ENCODE peak calls at places on chromosomes 13 and 19, in nine cellular contexts. Y, P, V, C, S, W, M, J and F are unnamed samples.

GRCh38 chr13:60591348-60591747 is 194.3 kb downstream of the TDRD3 start:
- DNase-seq in Y (no peak), P (peak; percentile 62), V (no peak), C (no peak), S (no peak), W (no peak), M (no peak), J (no peak), F (no peak)

GRCh38 chr13:111559612-111560423 is 239.4 kb downstream of the TEX29 start:
- DNase-seq in Y (no peak), P (no peak), V (no peak), C (no peak), S (no peak), W (no peak), M (no peak), J (no peak), F (no peak)

GRCh38 chr19:35044317-35045117 is 3.0 kb downstream of the HPN start:
- DNase-seq in Y (peak; percentile 69), P (peak; percentile 62), V (no peak), C (peak; percentile 49), S (peak; percentile 63), W (peak; percentile 73), M (peak; percentile 68), J (peak; percentile 69), F (peak; percentile 60)

GRCh38 chr13:59356607-59357006 is 807.1 kb downstream of the DIAPH3 start:
- DNase-seq in Y (peak; percentile 38), P (no peak), V (no peak), C (no peak), S (peak; percentile 89), W (no peak), M (no peak), J (peak; percentile 42), F (no peak)

GRCh38 chr13:92097337-92097903 is 699.0 kb downstream of the GPC5 start:
- DNase-seq in Y (no peak), P (no peak), V (no peak), C (no peak), S (no peak), W (no peak), M (no peak), J (no peak), F (no peak)

GRCh38 chr13:36736119-36736726 is 62.4 kb downstream of the SERTM1 start:
- DNase-seq in Y (peak; percentile 52), P (peak; percentile 48), V (no peak), C (peak; percentile 16), S (no peak), W (peak; percentile 74), M (peak; percentile 45), J (no peak), F (peak; percentile 74)

GRCh38 chr13:46181799-46182490 is at the start of gene LCP1:
- DNase-seq in Y (peak; percentile 42), P (peak; percentile 83), V (peak; percentile 87), C (no peak), S (no peak), W (peak; percentile 16), M (peak; percentile 34), J (no peak), F (no peak)

GRCh38 chr13:109626386-109627171 is 159.8 kb downstream of the IRS2 start:
- DNase-seq in Y (no peak), P (no peak), V (no peak), C (no peak), S (no peak), W (no peak), M (no peak), J (no peak), F (peak; percentile 10)

GRCh38 chr13:77448689-77449088 is 86.8 kb upstream of the SCEL start:
- DNase-seq in Y (no peak), P (no peak), V (no peak), C (no peak), S (no peak), W (peak; percentile 40), M (no peak), J (no peak), F (no peak)

DNA sequence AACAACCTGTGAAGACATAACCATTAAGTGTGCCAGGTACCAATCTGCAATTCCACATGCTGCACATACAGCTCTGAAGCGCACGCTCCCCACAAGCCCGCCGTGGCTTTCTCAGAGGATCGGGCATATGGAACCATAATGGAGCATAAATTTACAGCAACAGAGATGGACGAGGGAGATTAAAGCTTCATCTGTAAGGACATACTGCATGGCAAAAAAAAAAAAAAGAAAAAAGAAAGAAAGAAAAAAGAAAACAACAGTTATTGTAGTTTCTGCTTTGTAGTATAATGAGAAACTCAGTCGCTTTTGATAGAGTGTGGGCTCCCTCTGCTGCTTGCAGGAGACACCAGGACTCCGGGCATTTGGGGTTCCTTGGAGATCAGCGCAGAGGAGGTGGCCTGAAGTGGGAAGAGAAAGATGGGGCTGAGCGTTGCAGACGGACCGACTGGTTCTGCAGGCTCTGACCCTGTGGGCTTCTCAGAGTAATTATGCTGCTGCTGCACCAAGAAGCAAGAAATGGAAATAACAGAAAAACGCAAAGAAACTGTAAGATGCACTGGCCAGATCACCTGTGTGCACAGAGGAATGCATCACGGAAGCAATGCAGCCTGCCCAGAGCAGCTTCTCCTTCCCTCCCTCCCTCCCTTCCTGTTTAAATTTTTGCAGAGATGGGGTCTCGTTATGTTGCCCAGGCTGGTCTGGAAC is 10.8 kb upstream of the PDCD5 start:
- DNase-seq in Y (peak; percentile 37), P (peak; percentile 68), V (peak; percentile 56), C (no peak), S (no peak), W (peak; percentile 85), M (peak; percentile 48), J (peak; percentile 51), F (peak; percentile 81)
- TF ChIP-seq CTCF in Y (peak; percentile 41), P (peak; percentile 88), V (peak; percentile 85), C (peak; percentile 18), S (peak; percentile 72), W (peak; percentile 93), M (no peak), J (peak; percentile 20), F (peak; percentile 87)

GRCh38 chr19:50352242-50352641 is 13.2 kb downstream of the NAPSA start:
- DNase-seq in Y (no peak), P (no peak), V (no peak), C (no peak), S (no peak), W (no peak), M (no peak), J (no peak), F (no peak)
- H3K27ac ChIP-seq in Y (no peak overlapping the region), P (no peak overlapping the region), V (no peak overlapping the region), C (no peak overlapping the region), S (no peak overlapping the region), W (no peak overlapping the region), M (no peak overlapping the region), J (no peak overlapping the region), F (no peak overlapping the region)

DNA sequence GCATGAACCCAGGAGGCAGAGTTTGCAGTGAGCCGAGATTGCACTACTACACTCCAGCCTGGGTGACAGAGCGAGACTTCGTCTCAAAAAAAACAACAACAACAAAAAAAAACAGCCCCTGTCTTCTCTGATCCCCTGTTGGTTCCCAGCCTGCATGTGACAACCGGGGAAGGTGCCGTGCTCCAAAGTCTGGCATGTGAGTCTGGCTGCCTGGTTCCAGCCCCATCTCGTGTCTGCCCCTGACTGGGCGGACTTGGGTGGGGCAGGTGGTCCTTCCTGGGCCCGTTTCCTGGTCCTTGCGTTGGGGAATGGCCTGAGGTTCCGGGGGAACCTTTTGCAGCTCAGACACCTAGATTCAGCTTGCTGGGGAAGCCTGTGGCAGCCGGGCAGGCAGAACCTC is 50.5 kb downstream of the DNM2 start:
- DNase-seq in Y (no peak), P (no peak), V (no peak), C (no peak), S (no peak), W (no peak), M (no peak), J (no peak), F (no peak)
- H3K4me1 ChIP-seq in Y (peaks cover 30% of the 10 kb centered on the region), P (peaks cover 9% of the 10 kb centered on the region), V (peaks cover 25% of the 10 kb centered on the region), C (peaks cover 34% of the 10 kb centered on the region), S (peaks cover 76% of the 10 kb centered on the region), W (no peaks in the 10 kb centered on the region), M (peaks cover 77% of the 10 kb centered on the region), J (peaks cover 26% of the 10 kb centered on the region), F (no peaks in the 10 kb centered on the region)

GRCh38 chr13:42777476-42777875 is 3.9 kb upstream of the FAM216B start:
- DNase-seq in Y (no peak), P (peak; percentile 15), V (no peak), C (no peak), S (no peak), W (no peak), M (no peak), J (no peak), F (no peak)

GRCh38 chr13:42781362-42781761 is at the start of gene FAM216B:
- DNase-seq in Y (no peak), P (no peak), V (no peak), C (no peak), S (no peak), W (no peak), M (no peak), J (no peak), F (no peak)

DNA sequence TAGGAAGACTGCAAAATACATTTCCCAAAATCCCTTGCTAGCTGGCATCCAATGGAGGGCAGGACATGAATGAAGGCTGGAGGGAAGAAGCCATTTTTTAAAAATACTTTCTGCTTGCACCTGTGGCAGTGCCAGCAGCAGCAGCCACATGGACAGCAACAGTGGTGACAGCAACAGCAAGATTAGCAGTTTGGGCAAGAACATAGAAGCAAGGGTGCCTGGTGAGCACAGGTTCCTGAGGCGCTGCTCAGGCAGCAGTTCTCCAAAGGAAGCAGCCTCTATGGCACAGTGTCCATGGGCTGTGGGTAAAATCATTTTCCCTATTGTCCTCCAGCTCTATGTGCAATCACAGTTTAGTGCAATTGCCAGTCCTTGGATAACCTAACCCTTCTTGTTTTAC is 1.3 kb upstream of the FAM216B start:
- DNase-seq in Y (no peak), P (no peak), V (no peak), C (no peak), S (no peak), W (no peak), M (no peak), J (no peak), F (no peak)
- TF ChIP-seq CTCF in Y (no peak), P (no peak), V (no peak), C (no peak), S (no peak), W (no peak), M (no peak), J (no peak), F (no peak)

DNA sequence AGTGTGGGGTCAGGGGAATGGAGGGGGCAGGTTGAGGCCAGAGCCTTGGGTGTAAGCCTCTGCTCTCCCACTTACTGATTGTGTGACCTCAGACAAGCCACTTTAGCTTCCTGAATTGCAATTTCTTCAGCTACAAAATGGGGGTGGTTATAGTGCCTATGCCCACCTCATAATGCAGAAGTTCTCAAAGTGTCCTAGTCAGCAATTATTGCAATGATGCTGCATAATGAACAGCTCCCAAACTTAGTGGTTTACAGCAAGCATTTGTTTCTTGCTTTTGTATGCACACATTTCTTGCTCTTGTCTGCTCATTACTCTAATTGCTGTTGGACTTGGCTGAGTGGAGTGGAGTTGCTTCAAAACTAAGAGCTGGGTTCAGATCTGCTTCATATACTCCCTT is 36.0 kb downstream of the CYP4F22 start:
- DNase-seq in Y (no peak), P (no peak), V (no peak), C (no peak), S (no peak), W (no peak), M (no peak), J (no peak), F (no peak)
- H3K27ac ChIP-seq in Y (no peak overlapping the region), P (no peak overlapping the region), V (no peak overlapping the region), C (no peak overlapping the region), S (no peak overlapping the region), W (no peak overlapping the region), M (no peak overlapping the region), J (no peak overlapping the region), F (no peak overlapping the region)

GRCh38 chr19:51706885-51707284 is 13.8 kb downstream of the SPACA6 start:
- DNase-seq in Y (no peak), P (no peak), V (no peak), C (no peak), S (no peak), W (no peak), M (no peak), J (no peak), F (no peak)
- H3K4me1 ChIP-seq in Y (no peaks in the 10 kb centered on the region), P (peaks cover 9% of the 10 kb centered on the region), V (peaks cover 8% of the 10 kb centered on the region), C (peaks cover 22% of the 10 kb centered on the region), S (peaks cover 38% of the 10 kb centered on the region), W (peaks cover 10% of the 10 kb centered on the region), M (peaks cover 42% of the 10 kb centered on the region), J (peaks cover 10% of the 10 kb centered on the region), F (peaks cover 15% of the 10 kb centered on the region)